ENCODE peak calls at places on chromosomes 16 and 17, in four cellular contexts. S, R, F and D are unnamed samples.

GRCh38 chr16:29641561-29641960 is 21.5 kb upstream of the SPN start:
- DNase-seq in R (no peak), S (no peak), F (no peak), D (peak; percentile 24)

GRCh38 chr16:67405336-67405735 is 10.9 kb downstream of the ZDHHC1 start:
- DNase-seq in F (no peak), R (no peak), S (no peak), D (no peak)

GRCh38 chr16:71846443-71846842 is 667 bp downstream of the ATXN1L start:
- DNase-seq in S (no peak), F (no peak), R (no peak), D (peak; percentile 36)

GRCh38 chr16:49274936-49275730 is 6.5 kb downstream of the CBLN1 start:
- DNase-seq in R (no peak), F (no peak), S (no peak), D (no peak)

GRCh38 chr17:44400226-44400847 is 10.9 kb upstream of the ITGA2B start:
- DNase-seq in S (no peak), F (no peak), R (no peak), D (no peak)

GRCh38 chr17:28372203-28372944 is 880 bp downstream of the SARM1 start:
- DNase-seq in F (no peak), R (peak; percentile 56), S (no peak), D (peak; percentile 43)

GRCh38 chr17:7416323-7416722 is 3.8 kb upstream of the SPEM1 start:
- DNase-seq in S (no peak), R (no peak), F (no peak), D (no peak)

GRCh38 chr16:4353675-4354074 is 2.6 kb upstream of the PAM16 start:
- DNase-seq in S (no peak), F (no peak), R (no peak), D (no peak)

GRCh38 chr16:27363246-27363632 is 38.7 kb upstream of the IL21R start:
- DNase-seq in S (no peak), R (no peak), F (no peak), D (no peak)

GRCh38 chr17:8939496-8940334 is 25.8 kb downstream of the PIK3R5 start:
- DNase-seq in F (no peak), R (no peak), S (no peak), D (peak; percentile 78)

GRCh38 chr17:39205112-39205526 is 5.0 kb downstream of the RPL19 start:
- DNase-seq in R (no peak), F (no peak), S (no peak), D (no peak)

GRCh38 chr17:44792276-44792675 is 33.5 kb downstream of the ADAM11 start:
- DNase-seq in F (no peak), S (no peak), R (no peak), D (no peak)

GRCh38 chr16:72990003-72990521 is 57.9 kb downstream of the ZFHX3 start:
- DNase-seq in S (peak; percentile 43), R (no peak), F (peak; percentile 61), D (no peak)

DNA sequence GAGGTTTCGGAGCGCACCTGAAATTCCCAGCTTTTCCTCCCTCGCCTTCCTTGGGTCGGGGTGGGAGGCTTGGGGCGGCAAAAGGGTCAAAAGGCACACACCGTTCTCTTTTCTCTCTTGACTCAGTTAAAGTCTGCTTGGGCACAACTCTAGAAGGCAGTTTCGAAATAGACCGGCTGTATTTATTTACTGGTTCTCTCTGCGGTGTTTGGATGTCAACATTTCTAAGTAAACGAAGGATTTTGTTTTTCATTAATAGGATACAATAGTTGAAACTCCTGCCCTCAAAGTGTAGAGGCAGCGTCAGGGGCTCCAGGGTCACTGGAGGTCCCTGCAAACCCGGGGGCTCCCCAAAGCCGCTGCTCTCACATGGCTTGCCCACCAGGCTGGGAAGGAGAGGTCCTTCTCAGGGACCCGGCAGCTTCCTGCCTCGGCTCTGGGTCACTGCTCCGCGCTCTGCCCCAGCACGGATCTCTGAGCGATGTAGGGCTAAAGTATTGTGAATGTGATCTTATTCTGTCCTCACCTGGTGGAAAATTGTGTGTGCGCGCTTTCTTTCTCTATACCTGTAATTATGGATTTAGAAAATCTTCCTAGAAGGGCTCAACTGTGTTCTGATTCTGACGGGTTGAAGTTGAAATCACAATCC is 952 bp downstream of the BMERB1 start:
- DNase-seq in S (no peak), F (no peak), R (no peak), D (peak; percentile 5)
- TF ChIP-seq CTCF in S (no peak), F (no peak), R (no peak), D (no peak)

GRCh38 chr17:68351395-68351794 is 60.1 kb downstream of the ARSG start:
- DNase-seq in S (no peak), R (no peak), F (no peak), D (no peak)
- TF ChIP-seq CTCF in S (no peak), R (no peak), F (no peak), D (no peak)

GRCh38 chr16:80986557-80986956 is 20.1 kb downstream of the CMC2 start:
- DNase-seq in S (no peak), F (no peak), R (no peak), D (no peak)
- TF ChIP-seq CTCF in S (no peak), F (no peak), R (no peak), D (no peak)

GRCh38 chr17:63827002-63827800 is at the start of the genes FTSJ3 and PSMC5:
- DNase-seq in R (peak; percentile 91), F (peak; percentile 94), S (peak; percentile 85), D (peak; percentile 98)
- TF ChIP-seq CTCF in R (peak; percentile 72), F (no peak), S (peak; percentile 22), D (peak; percentile 50)

GRCh38 chr16:12587170-12587569 is 216.5 kb downstream of the CPPED1 start:
- DNase-seq in S (no peak), F (no peak), R (no peak), D (no peak)

GRCh38 chr16:12584488-12585233 is 219.0 kb downstream of the CPPED1 start:
- DNase-seq in S (no peak), F (no peak), R (no peak), D (no peak)

GRCh38 chr16:12587646-12588277 is 215.9 kb downstream of the CPPED1 start:
- DNase-seq in S (no peak), F (no peak), R (no peak), D (no peak)

GRCh38 chr16:12588510-12588909 is 215.2 kb downstream of the CPPED1 start:
- DNase-seq in R (no peak), F (no peak), S (no peak), D (no peak)

DNA sequence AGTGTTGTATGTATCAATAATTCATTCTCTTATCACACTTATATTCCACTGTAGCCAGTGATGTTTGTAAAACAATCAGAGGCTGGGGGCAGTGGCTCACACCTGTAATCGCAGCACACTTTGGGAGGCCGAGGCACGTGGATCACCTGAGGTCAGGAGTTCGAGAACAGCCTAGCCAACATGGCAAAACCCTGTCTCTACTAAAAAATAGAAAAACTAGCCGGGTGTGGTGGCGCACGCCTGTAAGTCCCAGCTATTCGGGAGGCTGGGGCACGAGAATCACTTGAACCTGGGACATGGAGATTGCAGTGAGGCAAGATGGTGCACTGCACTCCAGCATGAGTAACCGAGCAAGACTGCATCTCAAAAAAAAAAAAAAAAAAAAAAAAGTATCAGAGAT is 217.0 kb downstream of the CPPED1 start:
- DNase-seq in R (no peak), S (no peak), F (no peak), D (no peak)
- TF ChIP-seq CTCF in R (no peak), S (no peak), F (no peak), D (no peak)

GRCh38 chr16:21101631-21102420 is 48.8 kb downstream of the DNAH3 start:
- DNase-seq in R (no peak), S (no peak), F (peak; percentile 31), D (peak; percentile 29)
- TF ChIP-seq CTCF in R (no peak), S (peak; percentile 27), F (no peak), D (peak; percentile 28)

DNA sequence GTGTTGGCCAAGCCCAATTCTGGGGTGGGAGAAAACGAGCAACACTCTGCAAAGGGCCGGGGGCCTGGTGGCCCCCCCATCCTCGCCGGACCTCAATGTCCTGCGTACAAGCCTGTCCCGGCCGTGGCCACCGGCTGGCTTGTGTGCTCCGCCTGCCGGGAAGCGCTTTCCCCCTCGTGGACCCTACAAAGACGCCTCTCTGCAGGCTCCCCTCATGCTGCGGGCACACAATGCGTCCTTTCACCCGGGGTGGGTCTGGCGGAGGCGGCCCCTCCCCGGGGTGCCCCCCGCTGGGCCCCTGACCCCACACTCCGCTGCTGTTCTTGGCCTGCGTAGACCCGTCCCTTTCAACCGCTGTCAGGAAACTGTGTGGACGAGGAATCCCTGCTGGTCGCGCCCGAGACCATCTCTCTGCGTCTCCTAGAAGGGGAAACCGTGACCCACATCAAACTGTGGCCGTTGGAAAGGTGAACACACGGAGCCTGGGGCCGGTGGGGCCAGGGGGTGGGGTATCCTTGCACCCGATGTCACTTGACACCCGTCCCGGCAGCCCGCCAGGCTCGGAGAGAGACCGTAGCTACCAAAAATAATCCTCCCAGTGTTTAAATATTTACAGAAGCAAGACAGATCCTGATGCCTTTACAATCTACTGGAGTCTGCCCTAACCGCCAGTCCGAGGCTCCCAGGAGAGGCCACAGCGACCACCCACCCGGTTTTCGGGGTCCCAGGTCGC is 43.6 kb downstream of the TBC1D16 start:
- DNase-seq in S (no peak), R (no peak), F (peak; percentile 50), D (peak; percentile 27)
- TF ChIP-seq CTCF in S (no peak), R (peak; percentile 40), F (no peak), D (no peak)

DNA sequence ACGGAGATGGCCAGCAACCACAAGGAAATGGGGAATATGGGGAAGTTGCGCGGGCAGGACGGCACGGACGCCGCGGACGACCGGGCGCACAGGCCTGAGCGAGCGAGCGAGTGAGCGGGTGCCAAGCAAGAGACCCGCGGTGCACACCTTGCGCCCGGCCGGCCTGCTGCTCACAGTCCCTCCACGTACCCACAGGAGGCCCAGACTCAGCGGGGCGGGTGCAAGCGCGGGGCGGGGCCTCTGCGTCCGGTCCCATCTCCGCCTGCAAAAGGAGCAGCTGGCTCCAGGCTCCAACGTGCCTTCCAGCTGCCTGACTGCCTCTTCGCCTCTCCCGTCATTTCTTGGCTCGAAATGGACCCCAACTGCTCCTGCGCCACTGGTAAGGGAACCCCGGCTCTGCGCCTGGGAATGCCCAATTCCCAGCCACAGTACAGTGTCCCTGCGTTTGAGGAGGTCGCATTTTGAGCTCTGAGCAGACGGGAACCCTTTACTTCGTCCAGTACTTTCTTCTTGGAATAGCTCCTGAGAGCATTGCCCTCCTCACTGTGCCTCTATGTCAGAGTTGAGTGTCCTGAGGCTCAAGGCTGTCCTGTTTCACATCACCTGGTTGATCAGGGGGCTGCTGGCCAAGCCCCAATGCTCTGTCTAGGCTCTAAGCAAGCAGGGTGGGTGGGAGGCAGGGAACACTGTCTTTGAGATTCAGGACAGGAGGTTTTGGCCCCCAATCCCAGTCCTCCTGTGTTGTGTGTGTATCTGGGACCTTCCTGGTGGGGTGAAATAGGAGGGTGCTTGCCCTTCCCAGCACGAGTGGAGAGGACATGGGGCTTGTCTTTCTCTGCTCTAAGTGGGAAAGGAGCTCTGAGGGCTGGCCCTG is 8.1 kb upstream of the MT1E start:
- DNase-seq in R (no peak), F (peak; percentile 80), S (no peak), D (peak; percentile 81)
- TF ChIP-seq CTCF in R (no peak), F (no peak), S (no peak), D (no peak)